ENCODE peak calls at places on chromosome 1, in nine cellular contexts. One of them, this sample, is unnamed.

GRCh38 chr1:160862151-160863061 is at the start of gene CD244:
- DNase-seq in iris pigment epithelial cell: no peak
- DNase-seq in upper lobe of right lung: peak
- DNase-seq in non-pigmented ciliary epithelial cell: no peak
- DNase-seq in LNCaP clone FGC: no peak
- DNase-seq in transverse colon: peak
- DNase-seq in naive thymus-derived CD8-positive, alpha-beta T cell: no peak
- DNase-seq in amniotic stem cell: no peak
- DNase-seq in RCC 7860: no peak
- DNase-seq in this sample: peak

GRCh38 chr1:22814176-22815042 is 103.8 kb downstream of the EPHB2 start:
- DNase-seq in RCC 7860: no peak
- DNase-seq in non-pigmented ciliary epithelial cell: no peak
- DNase-seq in amniotic stem cell: no peak
- DNase-seq in transverse colon: peak
- DNase-seq in upper lobe of right lung: peak
- DNase-seq in naive thymus-derived CD8-positive, alpha-beta T cell: no peak
- DNase-seq in iris pigment epithelial cell: no peak
- DNase-seq in LNCaP clone FGC: peak
- DNase-seq in this sample: no peak

GRCh38 chr1:151729157-151729965 is 8.0 kb downstream of the RIIAD1 start:
- DNase-seq in upper lobe of right lung: no peak
- DNase-seq in non-pigmented ciliary epithelial cell: no peak
- DNase-seq in naive thymus-derived CD8-positive, alpha-beta T cell: no peak
- DNase-seq in amniotic stem cell: no peak
- DNase-seq in LNCaP clone FGC: no peak
- DNase-seq in iris pigment epithelial cell: no peak
- DNase-seq in transverse colon: no peak
- DNase-seq in RCC 7860: no peak
- DNase-seq in this sample: no peak

GRCh38 chr1:192133350-192133950 is 24.8 kb upstream of the RGS18 start:
- DNase-seq in LNCaP clone FGC: no peak
- DNase-seq in iris pigment epithelial cell: peak
- DNase-seq in amniotic stem cell: peak
- DNase-seq in naive thymus-derived CD8-positive, alpha-beta T cell: no peak
- DNase-seq in upper lobe of right lung: no peak
- DNase-seq in RCC 7860: peak
- DNase-seq in non-pigmented ciliary epithelial cell: no peak
- DNase-seq in transverse colon: no peak
- DNase-seq in this sample: no peak

GRCh38 chr1:36300526-36300925 is 5.6 kb upstream of the SH3D21 start:
- DNase-seq in RCC 7860: peak
- DNase-seq in upper lobe of right lung: no peak
- DNase-seq in LNCaP clone FGC: no peak
- DNase-seq in naive thymus-derived CD8-positive, alpha-beta T cell: no peak
- DNase-seq in amniotic stem cell: no peak
- DNase-seq in non-pigmented ciliary epithelial cell: no peak
- DNase-seq in transverse colon: no peak
- DNase-seq in iris pigment epithelial cell: peak
- DNase-seq in this sample: no peak

GRCh38 chr1:77347646-77348045 is 65.8 kb downstream of the AK5 start:
- DNase-seq in transverse colon: no peak
- DNase-seq in iris pigment epithelial cell: peak
- DNase-seq in upper lobe of right lung: no peak
- DNase-seq in RCC 7860: peak
- DNase-seq in naive thymus-derived CD8-positive, alpha-beta T cell: no peak
- DNase-seq in amniotic stem cell: peak
- DNase-seq in non-pigmented ciliary epithelial cell: peak
- DNase-seq in LNCaP clone FGC: no peak
- DNase-seq in this sample: no peak

GRCh38 chr1:51070011-51070410 is 32.0 kb upstream of the C1orf185 start:
- DNase-seq in upper lobe of right lung: no peak
- DNase-seq in transverse colon: no peak
- DNase-seq in RCC 7860: no peak
- DNase-seq in iris pigment epithelial cell: no peak
- DNase-seq in LNCaP clone FGC: peak
- DNase-seq in naive thymus-derived CD8-positive, alpha-beta T cell: no peak
- DNase-seq in amniotic stem cell: no peak
- DNase-seq in non-pigmented ciliary epithelial cell: no peak
- DNase-seq in this sample: no peak

GRCh38 chr1:233707153-233707905 is 93.4 kb downstream of the KCNK1 start:
- DNase-seq in RCC 7860: peak
- DNase-seq in LNCaP clone FGC: no peak
- DNase-seq in transverse colon: no peak
- DNase-seq in amniotic stem cell: no peak
- DNase-seq in naive thymus-derived CD8-positive, alpha-beta T cell: no peak
- DNase-seq in upper lobe of right lung: no peak
- DNase-seq in iris pigment epithelial cell: peak
- DNase-seq in non-pigmented ciliary epithelial cell: peak
- DNase-seq in this sample: no peak